ENCODE peak calls at places on chromosomes 2 and 18, in five cellular contexts. One of them, this sample, is unnamed.

GRCh38 chr2:106011380-106011779 is 182.7 kb downstream of the UXS1 start:
- DNase-seq in small intestine: no peak
- DNase-seq in posterior cingulate gyrus: no peak
- DNase-seq in IMR-90: no peak
- DNase-seq in heart left ventricle: no peak
- DNase-seq in this sample: no peak

GRCh38 chr2:71473346-71474035 is 20.1 kb downstream of the DYSF start:
- DNase-seq in heart left ventricle: no peak
- DNase-seq in IMR-90: no peak
- DNase-seq in posterior cingulate gyrus: no peak
- DNase-seq in small intestine: no peak
- DNase-seq in this sample: no peak

GRCh38 chr18:40387130-40387821 is 1567.8 kb upstream of the PIK3C3 start:
- DNase-seq in IMR-90: no peak
- DNase-seq in heart left ventricle: no peak
- DNase-seq in posterior cingulate gyrus: no peak
- DNase-seq in small intestine: no peak
- DNase-seq in this sample: no peak

GRCh38 chr2:215772003-215772402 is 241.3 kb downstream of the MREG start:
- DNase-seq in heart left ventricle: no peak
- DNase-seq in IMR-90: peak; percentile 57
- DNase-seq in posterior cingulate gyrus: no peak
- DNase-seq in small intestine: no peak
- DNase-seq in this sample: peak; percentile 79

GRCh38 chr2:203453858-203454451 is 81.1 kb downstream of the RAPH1 start:
- DNase-seq in IMR-90: peak; percentile 72
- DNase-seq in small intestine: peak; percentile 62
- DNase-seq in posterior cingulate gyrus: no peak
- DNase-seq in heart left ventricle: no peak
- DNase-seq in this sample: peak; percentile 80

GRCh38 chr18:44841769-44842587 is 161.3 kb downstream of the SETBP1 start:
- DNase-seq in small intestine: peak; percentile 48
- DNase-seq in posterior cingulate gyrus: no peak
- DNase-seq in heart left ventricle: no peak
- DNase-seq in IMR-90: no peak
- DNase-seq in this sample: no peak

GRCh38 chr18:43877922-43878321 is 600.6 kb upstream of the SYT4 start:
- DNase-seq in IMR-90: no peak
- DNase-seq in small intestine: no peak
- DNase-seq in posterior cingulate gyrus: no peak
- DNase-seq in heart left ventricle: no peak
- DNase-seq in this sample: no peak

GRCh38 chr2:20400787-20401494 is 45.9 kb upstream of the RHOB start:
- DNase-seq in posterior cingulate gyrus: no peak
- DNase-seq in small intestine: no peak
- DNase-seq in heart left ventricle: no peak
- DNase-seq in IMR-90: peak; percentile 32
- DNase-seq in this sample: no peak

GRCh38 chr2:152054593-152054992 is 44.3 kb downstream of the CACNB4 start:
- DNase-seq in small intestine: no peak
- DNase-seq in posterior cingulate gyrus: no peak
- DNase-seq in heart left ventricle: no peak
- DNase-seq in IMR-90: peak; percentile 65
- DNase-seq in this sample: peak; percentile 74

GRCh38 chr2:138447889-138448570 is 53.5 kb upstream of the SPOPL start:
- DNase-seq in posterior cingulate gyrus: no peak
- DNase-seq in small intestine: no peak
- DNase-seq in heart left ventricle: no peak
- DNase-seq in IMR-90: no peak
- DNase-seq in this sample: no peak

GRCh38 chr2:47518497-47519146 is 115.7 kb downstream of the MSH2 start:
- DNase-seq in IMR-90: no peak
- DNase-seq in posterior cingulate gyrus: no peak
- DNase-seq in small intestine: no peak
- DNase-seq in heart left ventricle: no peak
- DNase-seq in this sample: no peak